ENCODE peak calls at places on chromosomes 5 and 9, in four cellular contexts. J is lower leg skin, D is ACHN, U is HuH-7.5. W is an unnamed sample.
A peak's percentile ranks its signal among the peaks of the same experiment; 100 is the strongest.

GRCh38 chr9:134617836-134618162 is 23.8 kb upstream of the COL5A1 start:
- DNase-seq in U (no peak), D (no peak), J (no peak), W (no peak)

GRCh38 chr9:135887021-135887507 is 20.3 kb downstream of the CAMSAP1 start:
- DNase-seq in D (no peak), U (no peak), J (no peak), W (no peak)

GRCh38 chr5:64612349-64612961 is 77.8 kb upstream of the SHISAL2B start:
- DNase-seq in J (no peak), U (peak; percentile 10), D (peak; percentile 60), W (peak; percentile 39)

GRCh38 chr5:133460172-133460758 is 152.1 kb downstream of the FSTL4 start:
- DNase-seq in U (peak; percentile 29), J (no peak), D (peak; percentile 26), W (no peak)

GRCh38 chr5:169374761-169375160 is 73.8 kb upstream of the SLIT3 start:
- DNase-seq in U (no peak), D (no peak), J (no peak), W (no peak)

GRCh38 chr5:39100851-39101396 is 26.7 kb upstream of the RICTOR start:
- DNase-seq in D (no peak), U (peak; percentile 11), J (no peak), W (peak; percentile 89)

GRCh38 chr9:14838701-14839100 is 71.5 kb downstream of the FREM1 start:
- DNase-seq in D (no peak), J (no peak), U (no peak), W (no peak)

GRCh38 chr9:117777823-117778222 is 73.6 kb downstream of the TLR4 start:
- DNase-seq in U (no peak), J (no peak), D (no peak), W (no peak)

GRCh38 chr5:32013658-32014057 is 160.5 kb downstream of the GOLPH3 start:
- DNase-seq in J (no peak), U (no peak), D (no peak), W (no peak)

GRCh38 chr5:172939561-172939960 is 19.7 kb upstream of the RPL26L1 start:
- DNase-seq in U (no peak), J (no peak), D (no peak), W (no peak)

GRCh38 chr5:76831108-76831447 is 12.2 kb downstream of the F2RL1 start:
- DNase-seq in U (no peak), J (no peak), D (peak; percentile 49), W (no peak)

GRCh38 chr5:159052282-159053011 is 47.3 kb downstream of the EBF1 start:
- DNase-seq in U (no peak), D (no peak), J (no peak), W (no peak)

GRCh38 chr9:114007991-114008666 is 70.0 kb downstream of the AMBP start:
- DNase-seq in D (no peak), J (no peak), U (no peak), W (no peak)

GRCh38 chr5:129945031-129945430 is 40.8 kb downstream of the CHSY3 start:
- DNase-seq in J (no peak), D (no peak), U (no peak), W (no peak)

GRCh38 chr5:127700237-127700766 is 2.9 kb upstream of the CCDC192 start:
- DNase-seq in U (no peak), D (no peak), J (no peak), W (no peak)

GRCh38 chr9:136596630-136597031 is 50.8 kb upstream of the NOTCH1 start:
- DNase-seq in D (no peak), J (no peak), U (no peak), W (peak; percentile 18)

W was measured in HepG2.